ENCODE peak calls at places on chromosomes 6 and 20, in four cellular contexts. L, S, U and M are unnamed samples.

GRCh38 chr6:30855429-30856069 is 28.8 kb upstream of the DDR1 start:
- DNase-seq in L (no peak), S (no peak), U (no peak), M (no peak)

GRCh38 chr20:63833776-63834544 is 2.9 kb upstream of the ZBTB46 start:
- DNase-seq in L (no peak), S (no peak), U (no peak), M (no peak)

GRCh38 chr6:165848099-165848461 is 185.0 kb upstream of the PDE10A start:
- DNase-seq in L (no peak), S (no peak), U (no peak), M (no peak)

GRCh38 chr6:15329154-15329781 is 83.4 kb downstream of the JARID2 start:
- DNase-seq in L (no peak), S (no peak), U (no peak), M (no peak)

GRCh38 chr6:106563614-106564013 is 65.7 kb downstream of the RTN4IP1 start:
- DNase-seq in L (no peak), S (no peak), U (no peak), M (no peak)

GRCh38 chr20:63196756-63197470 is 19.0 kb downstream of the YTHDF1 start:
- DNase-seq in L (no peak), S (no peak), U (no peak), M (no peak)

GRCh38 chr6:8845691-8846090 is 410.3 kb upstream of the SLC35B3 start:
- DNase-seq in L (no peak), S (no peak), U (no peak), M (no peak)

GRCh38 chr6:95248501-95248900 is 328.8 kb upstream of the MANEA start:
- DNase-seq in L (no peak), S (no peak), U (no peak), M (peak)

GRCh38 chr6:41042167-41042566 is at the start of gene TSPO2:
- DNase-seq in L (no peak), S (no peak), U (no peak), M (no peak)

GRCh38 chr6:139474145-139475108 is 100.0 kb upstream of the CITED2 start:
- DNase-seq in L (no peak), S (no peak), U (peak), M (peak)

GRCh38 chr6:49269190-49269589 is 193.9 kb downstream of the MMUT start:
- DNase-seq in L (no peak), S (no peak), U (no peak), M (no peak)

GRCh38 chr6:45115696-45116095 is 212.4 kb upstream of the RUNX2 start:
- DNase-seq in L (no peak), S (no peak), U (no peak), M (no peak)

GRCh38 chr20:59207742-59208357 is 44.2 kb downstream of the ZNF831 start:
- DNase-seq in L (peak), S (no peak), U (peak), M (no peak)

GRCh38 chr6:107607109-107607508 is 117.2 kb downstream of the SOBP start:
- DNase-seq in L (no peak), S (no peak), U (no peak), M (no peak)

GRCh38 chr20:11207749-11208502 is 534.1 kb upstream of the JAG1 start:
- DNase-seq in L (no peak), S (no peak), U (no peak), M (no peak)

GRCh38 chr6:152127429-152128165 is 320.1 kb downstream of the ESR1 start:
- DNase-seq in L (no peak), S (no peak), U (no peak), M (no peak)

GRCh38 chr20:50695144-50695872 is 4.0 kb upstream of the RIPOR3 start:
- DNase-seq in L (no peak), S (no peak), U (no peak), M (no peak)

GRCh38 chr6:109296971-109297372 is 85.3 kb downstream of the CD164 start:
- DNase-seq in L (no peak), S (no peak), U (no peak), M (no peak)